ENCODE peak calls at places on chromosomes 13 and 19, in nine cellular contexts. U is heart right ventricle; A is putamen; L is tibial artery; X is stomach; S is stimulated activated CD4-positive, alpha-beta T cell treated with anti-CD3 and anti-CD28 coated beads, Interleukin-2, amount 100 ng/mL, for 48 hours; T is EL; G is left ventricle myocardium inferior; J is amniotic epithelial cell. D is an unnamed sample.

GRCh38 chr13:20570540-20570939 is 3.6 kb downstream of the IFT88 start:
- DNase-seq in X (no peak), S (no peak), A (no peak), L (no peak), T (peak; percentile 25), U (no peak), J (peak; percentile 91), G (no peak), D (no peak)

GRCh38 chr19:16324384-16325160 is at the start of gene KLF2:
- DNase-seq in J (peak; percentile 69), G (peak; percentile 96), A (peak; percentile 46), L (peak; percentile 98), S (peak; percentile 69), U (peak; percentile 97), T (peak; percentile 91), X (peak; percentile 93), D (peak; percentile 97)

GRCh38 chr13:73254827-73255226 is 196.0 kb downstream of the KLF5 start:
- DNase-seq in U (no peak), G (no peak), X (no peak), L (no peak), J (no peak), A (no peak), S (no peak), T (peak; percentile 13), D (no peak)

GRCh38 chr13:41137951-41138350 is 5.3 kb upstream of the KBTBD6 start:
- DNase-seq in U (no peak), L (no peak), J (peak; percentile 66), S (no peak), G (no peak), A (no peak), X (no peak), T (peak; percentile 90), D (no peak)

GRCh38 chr13:46739447-46740125 is 57.4 kb downstream of the ESD start:
- DNase-seq in X (no peak), U (no peak), S (no peak), G (no peak), J (no peak), L (no peak), A (no peak), T (no peak), D (no peak)

GRCh38 chr13:41111454-41111853 is 21.1 kb downstream of the KBTBD6 start:
- DNase-seq in T (peak; percentile 40), S (no peak), L (no peak), J (peak; percentile 66), A (no peak), G (no peak), U (no peak), X (no peak), D (no peak)

GRCh38 chr19:49149652-49150105 is 5.5 kb downstream of the HRC start:
- DNase-seq in L (peak; percentile 86), U (peak; percentile 67), X (peak; percentile 58), J (peak; percentile 85), G (peak; percentile 61), A (peak; percentile 68), T (peak; percentile 82), S (no peak), D (peak; percentile 78)

GRCh38 chr13:35514801-35515502 is 38.5 kb upstream of the MAB21L1 start:
- DNase-seq in T (no peak), L (no peak), U (no peak), X (no peak), S (no peak), A (peak; percentile 44), J (no peak), G (no peak), D (no peak)

GRCh38 chr13:42865703-42866102 is 84.3 kb downstream of the FAM216B start:
- DNase-seq in X (no peak), J (peak; percentile 55), L (no peak), G (no peak), T (no peak), U (no peak), S (no peak), A (no peak), D (no peak)

GRCh38 chr13:41546372-41547252 is 89.3 kb downstream of the RGCC start:
- DNase-seq in X (no peak), T (peak; percentile 88), G (no peak), L (no peak), A (peak; percentile 37), U (no peak), S (no peak), J (peak; percentile 90), D (no peak)

GRCh38 chr19:53055117-53055516 is 10.6 kb downstream of the ERVV-2 start:
- DNase-seq in U (no peak), G (no peak), J (no peak), A (no peak), S (no peak), T (peak; percentile 41), X (no peak), L (no peak), D (no peak)

GRCh38 chr13:24071423-24072075 is 89.0 kb upstream of the SPATA13 start:
- DNase-seq in A (no peak), J (peak; percentile 60), L (no peak), G (no peak), U (no peak), X (no peak), S (no peak), T (peak; percentile 32), D (no peak)

GRCh38 chr13:44188257-44188656 is 185.4 kb upstream of the SERP2 start:
- DNase-seq in G (no peak), U (no peak), T (peak; percentile 83), A (no peak), S (no peak), X (no peak), J (peak; percentile 33), L (no peak), D (no peak)

GRCh38 chr19:4557971-4558941 is 1.2 kb downstream of the SEMA6B start:
- DNase-seq in A (no peak), T (no peak), S (peak; percentile 58), J (no peak), U (no peak), L (no peak), X (peak; percentile 59), G (no peak), D (no peak)

GRCh38 chr13:27962128-27962841 is 6.8 kb downstream of the CDX2 start:
- DNase-seq in S (no peak), A (no peak), X (no peak), L (no peak), J (no peak), G (no peak), T (no peak), U (no peak), D (no peak)

GRCh38 chr19:29775575-29775900 is 36.3 kb upstream of the CCNE1 start:
- DNase-seq in S (no peak), G (no peak), L (no peak), T (no peak), J (no peak), A (no peak), U (no peak), X (no peak), D (no peak)

GRCh38 chr13:112767506-112768471 is 78.0 kb downstream of the ATP11A start:
- DNase-seq in J (no peak), T (no peak), U (peak; percentile 51), X (no peak), A (no peak), L (peak; percentile 75), S (no peak), G (peak; percentile 51), D (peak; percentile 78)

GRCh38 chr19:45478454-45479238 is 10.8 kb downstream of the FOSB start:
- DNase-seq in U (peak; percentile 80), X (peak; percentile 86), A (peak; percentile 88), S (peak; percentile 90), G (peak; percentile 81), J (peak; percentile 94), L (peak; percentile 89), T (peak; percentile 92), D (peak; percentile 88)

GRCh38 chr19:16374436-16374835 is 49.8 kb downstream of the KLF2 start:
- DNase-seq in T (no peak), A (no peak), S (no peak), U (no peak), G (no peak), X (no peak), L (no peak), J (no peak), D (peak; percentile 30)

GRCh38 chr19:22901431-22902130 is 69.5 kb downstream of the ZNF723 start:
- DNase-seq in X (no peak), G (no peak), A (no peak), L (no peak), U (no peak), T (no peak), S (no peak), J (no peak), D (no peak)

GRCh38 chr19:10420444-10421239 is at the start of gene PDE4A:
- DNase-seq in T (peak; percentile 50), L (no peak), G (no peak), S (peak; percentile 60), X (no peak), J (peak; percentile 38), A (no peak), U (no peak), D (no peak)

GRCh38 chr19:19464339-19465098 is 50.8 kb downstream of the TSSK6 start:
- DNase-seq in T (no peak), G (no peak), L (no peak), A (no peak), U (no peak), X (peak; percentile 42), J (peak; percentile 87), S (no peak), D (no peak)

GRCh38 chr13:106498158-106498557 is 37.3 kb downstream of the EFNB2 start:
- DNase-seq in U (no peak), L (no peak), T (no peak), S (no peak), A (no peak), G (no peak), X (no peak), J (no peak), D (no peak)

GRCh38 chr13:97753942-97754670 is 199.4 kb upstream of the IPO5 start:
- DNase-seq in J (no peak), S (peak; percentile 1), L (no peak), T (no peak), G (no peak), X (no peak), U (no peak), A (no peak), D (no peak)

GRCh38 chr19:34189917-34190425 is 17.7 kb downstream of the LSM14A start:
- DNase-seq in X (no peak), G (no peak), T (no peak), U (no peak), S (no peak), J (peak; percentile 59), L (no peak), A (no peak), D (no peak)

GRCh38 chr19:40302224-40303011 is 17.3 kb upstream of the AKT2 start:
- DNase-seq in J (no peak), A (no peak), X (no peak), S (no peak), T (no peak), G (no peak), U (no peak), L (no peak), D (no peak)

GRCh38 chr19:13881692-13882418 is 4.9 kb downstream of the NANOS3 start:
- DNase-seq in T (peak; percentile 54), J (no peak), U (peak; percentile 44), L (no peak), A (no peak), S (peak; percentile 37), X (no peak), G (no peak), D (peak; percentile 65)

GRCh38 chr19:19034204-19034624 is 811 bp downstream of the ARMC6 start:
- DNase-seq in X (peak; percentile 49), A (peak; percentile 21), G (no peak), T (peak; percentile 76), S (peak; percentile 61), J (peak; percentile 61), L (no peak), U (no peak), D (no peak)

GRCh38 chr19:1773173-1773572 is 19.9 kb downstream of the ONECUT3 start:
- DNase-seq in G (no peak), T (peak; percentile 70), U (no peak), J (peak; percentile 78), X (no peak), S (no peak), L (no peak), A (no peak), D (no peak)

GRCh38 chr13:57629821-57630235 is 1.7 kb upstream of the PCDH17 start:
- DNase-seq in L (peak; percentile 90), A (peak; percentile 99), X (peak; percentile 67), G (peak; percentile 91), S (peak; percentile 34), U (peak; percentile 90), T (no peak), J (peak; percentile 77), D (peak; percentile 92)

GRCh38 chr19:50003254-50003788 is 21.9 kb downstream of the VRK3 start:
- DNase-seq in J (no peak), A (no peak), S (no peak), L (no peak), X (no peak), U (no peak), T (no peak), G (no peak), D (no peak)

D was measured in Right ventricle myocardium superior.